ENCODE peak calls at places on chromosomes 16 and 17, in four cellular contexts. T is K562, J is NCI-H345, X is HTR-8/SVneo. Z is an unnamed sample.

GRCh38 chr17:77749316-77749715 is 209.2 kb upstream of the TNRC6C start:
- DNase-seq in X (no peak), T (no peak), J (no peak), Z (no peak)

GRCh38 chr16:10121496-10121895 is 60.7 kb downstream of the GRIN2A start:
- DNase-seq in X (no peak), J (no peak), T (no peak), Z (no peak)

GRCh38 chr16:72210072-72210471 is 38.1 kb upstream of the PMFBP1 start:
- DNase-seq in T (no peak), X (no peak), J (no peak), Z (no peak)

GRCh38 chr17:44348234-44348987 is 3.3 kb downstream of the GRN start:
- DNase-seq in X (no peak), T (no peak), J (no peak), Z (no peak)

GRCh38 chr17:28928061-28928460 is 23.3 kb downstream of the PHF12 start:
- DNase-seq in J (no peak), T (peak), X (no peak), Z (no peak)

GRCh38 chr17:72365857-72366415 is 245.1 kb downstream of the SOX9 start:
- DNase-seq in T (no peak), J (no peak), X (no peak), Z (no peak)

GRCh38 chr16:67542464-67542863 is 13.8 kb downstream of the RIPOR1 start:
- DNase-seq in J (no peak), T (peak), X (peak), Z (peak)

GRCh38 chr16:85659336-85659735 is 29.4 kb downstream of the GINS2 start:
- DNase-seq in X (no peak), J (no peak), T (no peak), Z (no peak)

GRCh38 chr17:57463103-57463885 is 207.0 kb downstream of the MSI2 start:
- DNase-seq in J (no peak), X (peak), T (peak), Z (no peak)

GRCh38 chr16:65195998-65196397 is 74.1 kb upstream of the CDH11 start:
- DNase-seq in J (no peak), T (no peak), X (no peak), Z (no peak)

GRCh38 chr16:31187808-31188189 is 7.9 kb downstream of the FUS start:
- DNase-seq in X (no peak), T (no peak), J (no peak), Z (no peak)

GRCh38 chr17:7351665-7352558 is at the start of gene KCTD11:
- DNase-seq in X (peak), T (peak), J (peak), Z (no peak)

GRCh38 chr16:24463196-24463945 is 76.0 kb upstream of the RBBP6 start:
- DNase-seq in T (peak), X (no peak), J (no peak), Z (no peak)

GRCh38 chr16:49484454-49484853 is 110.8 kb downstream of the C16orf78 start:
- DNase-seq in J (no peak), X (no peak), T (peak), Z (no peak)

GRCh38 chr17:17479209-17479608 is 2.4 kb downstream of the MED9 start:
- DNase-seq in T (no peak), X (no peak), J (no peak), Z (no peak)

GRCh38 chr17:77772461-77772897 is 186.0 kb upstream of the TNRC6C start:
- DNase-seq in X (peak), T (peak), J (no peak), Z (no peak)